ENCODE peak calls at places on chromosomes 3 and 15, in six cellular contexts. T is HCT116, C is Peyer's patch, N is AG04449, Z is neuronal stem cell, M is upper lobe of right lung. E is an unnamed sample.

GRCh38 chr15:53513431-53513830 is 246.0 kb downstream of the WDR72 start:
- DNase-seq in C (no peak), M (no peak), N (no peak), Z (no peak), T (no peak), E (no peak)

GRCh38 chr15:55222588-55222987 is 25.8 kb upstream of the RSL24D1 start:
- DNase-seq in T (no peak), M (no peak), N (no peak), C (no peak), Z (no peak), E (no peak)

GRCh38 chr3:42079701-42080323 is 11.3 kb upstream of the TRAK1 start:
- DNase-seq in N (no peak), C (no peak), Z (no peak), T (no peak), M (no peak), E (no peak)

GRCh38 chr3:13480340-13481318 is 523 bp downstream of the HDAC11 start:
- DNase-seq in M (peak; percentile 63), C (peak; percentile 68), N (no peak), T (no peak), Z (no peak), E (peak; percentile 71)

GRCh38 chr3:12708584-12709192 is 44.8 kb upstream of the RAF1 start:
- DNase-seq in T (no peak), C (no peak), N (no peak), Z (no peak), M (no peak), E (no peak)

GRCh38 chr3:39255503-39256325 is 24.1 kb downstream of the CX3CR1 start:
- DNase-seq in C (peak; percentile 83), T (no peak), Z (no peak), N (no peak), M (no peak), E (no peak)

GRCh38 chr3:169390741-169391300 is 272.7 kb downstream of the MECOM start:
- DNase-seq in N (no peak), C (no peak), T (no peak), M (no peak), Z (no peak), E (no peak)

GRCh38 chr3:133238015-133238414 is 161.8 kb upstream of the BFSP2 start:
- DNase-seq in Z (no peak), N (no peak), T (no peak), C (no peak), M (no peak), E (no peak)

GRCh38 chr3:159817571-159817970 is 171.1 kb upstream of the IL12A start:
- DNase-seq in M (no peak), C (no peak), Z (no peak), T (no peak), N (no peak), E (no peak)

GRCh38 chr3:38127611-38128302 is 9.2 kb downstream of the ACAA1 start:
- DNase-seq in M (peak; percentile 77), N (no peak), Z (no peak), C (peak; percentile 54), T (no peak), E (peak; percentile 1)

GRCh38 chr3:104960579-104960978 is 406.1 kb upstream of the ALCAM start:
- DNase-seq in N (no peak), Z (no peak), C (no peak), T (no peak), M (no peak), E (no peak)

GRCh38 chr15:47384316-47384715 is 333.0 kb upstream of the SEMA6D start:
- DNase-seq in M (no peak), Z (peak; percentile 42), C (no peak), N (peak; percentile 61), T (no peak), E (peak; percentile 4)

GRCh38 chr3:43748179-43748578 is 57.4 kb downstream of the ABHD5 start:
- DNase-seq in Z (no peak), M (no peak), C (no peak), T (no peak), N (no peak), E (no peak)

GRCh38 chr3:12954891-12955650 is 113.7 kb upstream of the RPL32 start:
- DNase-seq in Z (no peak), M (peak; percentile 88), C (peak; percentile 88), T (no peak), N (no peak), E (peak; percentile 87)

GRCh38 chr3:63279000-63279366 is 875 bp downstream of the SYNPR start:
- DNase-seq in T (no peak), Z (no peak), N (no peak), C (no peak), M (no peak), E (no peak)

GRCh38 chr3:184718431-184718830 is 6.6 kb upstream of the MAGEF1 start:
- DNase-seq in T (no peak), M (no peak), Z (no peak), C (no peak), N (no peak), E (no peak)

GRCh38 chr3:28244471-28244870 is 3.1 kb downstream of the CMC1 start:
- DNase-seq in T (no peak), M (peak; percentile 72), C (no peak), N (no peak), Z (no peak), E (no peak)

GRCh38 chr15:63727542-63727941 is 106.2 kb downstream of the HERC1 start:
- DNase-seq in T (no peak), C (no peak), Z (no peak), M (no peak), N (no peak), E (no peak)

GRCh38 chr3:107283948-107284347 is 93.3 kb upstream of the CCDC54 start:
- DNase-seq in N (no peak), M (no peak), C (no peak), Z (no peak), T (no peak), E (no peak)

GRCh38 chr3:33650495-33650894 is 67.6 kb downstream of the CLASP2 start:
- DNase-seq in N (no peak), Z (no peak), C (no peak), M (no peak), T (no peak), E (no peak)

GRCh38 chr3:33648793-33649192 is 69.3 kb downstream of the CLASP2 start:
- DNase-seq in C (no peak), Z (no peak), T (no peak), N (no peak), M (no peak), E (no peak)

GRCh38 chr3:33642806-33643205 is 75.2 kb downstream of the CLASP2 start:
- DNase-seq in M (no peak), N (no peak), Z (no peak), C (no peak), T (no peak), E (no peak)

GRCh38 chr3:33644598-33644997 is 73.5 kb downstream of the CLASP2 start:
- DNase-seq in T (no peak), C (no peak), Z (no peak), M (no peak), N (no peak), E (no peak)

DNA sequence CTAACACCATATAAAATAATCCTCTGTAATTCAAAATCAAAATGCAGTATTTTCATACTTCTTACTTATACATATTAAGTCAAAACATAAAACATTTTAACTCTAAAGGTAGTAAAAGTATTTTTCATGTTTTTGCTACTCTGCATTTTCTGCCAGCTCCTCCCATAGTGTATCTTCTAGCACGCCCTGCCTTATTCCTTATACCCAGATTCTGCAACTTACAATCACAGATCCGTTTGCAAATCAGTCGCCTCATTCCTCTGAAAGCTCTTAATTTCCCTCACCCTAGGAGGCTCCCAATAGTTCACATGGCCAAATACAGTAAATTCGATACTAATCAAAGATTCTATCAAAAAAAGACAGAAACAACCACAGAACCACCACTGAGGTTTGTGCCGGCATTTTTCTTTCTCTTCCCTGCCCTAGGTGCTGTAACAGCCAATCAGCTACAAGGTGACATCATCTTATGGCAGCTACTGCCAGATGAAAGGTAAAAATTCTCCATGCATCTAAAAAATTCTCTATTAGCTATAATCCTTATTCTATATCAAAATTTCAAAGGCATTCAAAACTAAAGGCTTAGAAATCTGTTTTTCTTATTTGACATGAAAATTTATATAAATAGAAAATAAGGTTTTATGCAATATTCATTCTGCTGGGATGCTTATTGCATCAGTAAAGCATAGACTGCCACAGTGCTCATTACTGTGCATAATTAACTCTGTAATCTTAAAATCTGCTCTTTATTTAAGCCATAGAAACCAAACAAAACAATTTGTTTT is 72.8 kb downstream of the CLASP2 start:
- DNase-seq in M (no peak), T (no peak), Z (no peak), C (no peak), N (no peak), E (no peak)
- H3K4me3 ChIP-seq in M (peak overlapping the region; percentile 36), T (no peak overlapping the region), Z (no peak overlapping the region), C (peak overlapping the region; percentile 30), N (no peak overlapping the region), E (no peak overlapping the region)

GRCh38 chr3:2826453-2826852 is 283.7 kb downstream of the IL5RA start:
- DNase-seq in M (no peak), Z (no peak), T (no peak), C (no peak), N (no peak), E (no peak)

GRCh38 chr3:2823437-2824211 is 286.6 kb downstream of the IL5RA start:
- DNase-seq in N (no peak), Z (no peak), T (no peak), M (no peak), C (no peak), E (no peak)

GRCh38 chr3:2823016-2823415 is 287.2 kb downstream of the IL5RA start:
- DNase-seq in T (no peak), Z (no peak), C (no peak), M (no peak), N (no peak), E (no peak)

GRCh38 chr3:2822611-2823010 is 287.6 kb downstream of the IL5RA start:
- DNase-seq in N (no peak), M (no peak), Z (no peak), C (no peak), T (no peak), E (no peak)

DNA sequence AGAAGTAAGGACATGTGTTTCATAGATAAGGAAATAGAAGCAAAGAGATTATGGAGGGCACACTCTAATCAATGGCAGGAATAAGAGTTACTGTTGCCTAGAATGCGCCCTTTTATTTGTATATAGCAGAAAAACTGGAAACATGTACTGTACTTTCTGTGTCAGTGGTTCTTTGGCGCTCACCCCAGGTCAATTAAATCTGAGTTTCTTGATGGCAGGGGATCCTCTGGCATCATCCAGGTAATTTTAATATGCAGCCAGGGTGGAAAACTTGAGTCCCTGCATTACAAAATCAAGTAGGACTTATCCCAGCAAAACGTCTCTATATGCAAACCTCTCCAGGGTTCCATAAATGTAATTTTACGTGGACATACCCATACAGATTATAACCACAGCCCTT is 284.1 kb downstream of the IL5RA start:
- DNase-seq in M (no peak), N (no peak), C (no peak), T (no peak), Z (no peak), E (no peak)
- H3K4me3 ChIP-seq in M (no peak overlapping the region), N (no peak overlapping the region), C (no peak overlapping the region), T (no peak overlapping the region), Z (no peak overlapping the region), E (no peak overlapping the region)

GRCh38 chr3:51375136-51375535 is 10.0 kb upstream of the MANF start:
- DNase-seq in M (no peak), T (no peak), C (no peak), Z (no peak), N (no peak), E (no peak)
- H3K4me3 ChIP-seq in M (no peak overlapping the region), T (no peak overlapping the region), C (no peak overlapping the region), Z (no peak overlapping the region), N (no peak overlapping the region), E (no peak overlapping the region)

DNA sequence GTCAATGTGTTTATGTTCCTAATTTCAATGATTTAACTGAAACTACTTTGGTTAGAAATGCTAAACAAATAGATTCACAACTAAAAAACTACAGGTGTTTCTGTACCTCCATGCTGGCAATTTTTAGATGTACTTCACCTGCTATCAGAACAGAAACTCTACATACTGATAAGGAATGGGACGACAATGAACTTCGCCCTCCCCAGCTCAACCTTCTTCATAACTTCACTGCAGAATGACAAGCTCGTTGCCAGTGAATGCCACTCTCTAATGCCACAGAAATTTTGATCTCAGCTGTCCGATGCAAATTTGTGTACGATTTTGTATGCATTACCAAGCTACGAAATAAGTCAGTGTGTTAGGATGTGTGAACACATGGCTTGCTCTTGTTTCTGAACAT is 133.4 kb downstream of the FOXP1 start:
- DNase-seq in N (no peak), T (no peak), C (peak; percentile 72), Z (no peak), M (no peak), E (no peak)
- H3K4me3 ChIP-seq in N (no peak overlapping the region), T (no peak overlapping the region), C (no peak overlapping the region), Z (no peak overlapping the region), M (no peak overlapping the region), E (no peak overlapping the region)

E was measured in mucosa of descending colon.